ENCODE peak calls at places on chromosomes 5 and 9, in ten cellular contexts. C is activated naive CD4-positive, alpha-beta T cell treated with Interleukin-2 at 50 U/mL for 16 hours; L is kidney epithelial cell; V is GM19239; T is CD4-positive, CD25-positive, alpha-beta regulatory T cell; D is effector CD4-positive, alpha-beta T cell; N is B cell; G is hippocampal formation; U is globus pallidus; S is stimulated activated effector memory CD8-positive, alpha-beta T cell treated with anti-CD3 and anti-CD28 coated beads, Interleukin-12 subunit alpha, Interleukin-12 subunit beta, amount 100 ng/mL, for 72 hours. J is an unnamed sample.

GRCh38 chr5:126490167-126490937 is 67.1 kb downstream of the GRAMD2B start:
- DNase-seq in C (no peak), L (no peak), U (peak), D (no peak), V (no peak), G (peak), T (no peak), S (no peak), N (no peak), J (no peak)

GRCh38 chr9:37643214-37643613 is 7.5 kb upstream of the FRMPD1 start:
- DNase-seq in V (no peak), S (no peak), G (no peak), L (no peak), T (no peak), U (no peak), C (no peak), N (no peak), D (no peak), J (no peak)

GRCh38 chr5:139650689-139651501 is 2.7 kb downstream of the CXXC5 start:
- DNase-seq in C (no peak), L (no peak), U (peak), N (no peak), V (no peak), T (no peak), S (no peak), G (peak), D (no peak), J (peak)

GRCh38 chr9:133682961-133683493 is 46.9 kb downstream of the DBH start:
- DNase-seq in D (no peak), U (no peak), S (peak), T (no peak), C (no peak), L (no peak), G (no peak), V (no peak), N (no peak), J (peak)

GRCh38 chr5:169826618-169827017 is 153.7 kb downstream of the INSYN2B start:
- DNase-seq in N (no peak), C (no peak), T (no peak), V (no peak), U (no peak), G (no peak), S (no peak), L (no peak), D (no peak), J (no peak)

GRCh38 chr5:54860321-54860720 is 125.1 kb downstream of the ESM1 start:
- DNase-seq in V (no peak), G (no peak), L (no peak), T (no peak), S (no peak), D (no peak), N (no peak), C (no peak), U (no peak), J (no peak)

GRCh38 chr9:3239240-3239639 is 286.6 kb downstream of the RFX3 start:
- DNase-seq in V (no peak), L (no peak), T (no peak), C (no peak), U (no peak), N (no peak), S (no peak), D (no peak), G (no peak), J (no peak)

GRCh38 chr9:128243486-128244415 is 32.1 kb downstream of the GOLGA2 start:
- DNase-seq in C (no peak), N (no peak), D (no peak), V (no peak), S (no peak), T (no peak), U (no peak), G (no peak), L (no peak), J (peak)

GRCh38 chr5:176611435-176611834 is 1.5 kb upstream of the GPRIN1 start:
- DNase-seq in C (peak), V (peak), U (peak), T (peak), G (peak), D (peak), L (peak), S (peak), N (peak), J (peak)

GRCh38 chr9:88270398-88270797 is 117.8 kb upstream of the SPIN1 start:
- DNase-seq in T (no peak), D (no peak), U (no peak), C (no peak), V (no peak), S (no peak), G (no peak), N (no peak), L (no peak), J (no peak)

GRCh38 chr5:52870448-52870847 is 82.7 kb downstream of the ITGA1 start:
- DNase-seq in D (no peak), V (no peak), N (no peak), L (peak), G (no peak), S (no peak), C (no peak), T (no peak), U (no peak), J (no peak)

GRCh38 chr5:179344301-179345178 is 721 bp downstream of the ADAMTS2 start:
- DNase-seq in L (no peak), N (no peak), T (no peak), C (no peak), S (no peak), G (no peak), U (no peak), V (no peak), D (no peak), J (no peak)

GRCh38 chr5:178435321-178436238 is 154.6 kb downstream of the COL23A1 start:
- DNase-seq in C (no peak), D (no peak), G (no peak), U (no peak), T (no peak), S (no peak), N (no peak), L (no peak), V (no peak), J (no peak)

GRCh38 chr9:121773954-121774714 is 122.7 kb downstream of the DAB2IP start:
- DNase-seq in U (no peak), G (no peak), N (no peak), V (no peak), T (no peak), S (no peak), C (no peak), L (no peak), D (no peak), J (peak)

GRCh38 chr5:172632346-172633092 is 8.5 kb upstream of the NEURL1B start:
- DNase-seq in S (no peak), U (no peak), D (no peak), N (no peak), G (no peak), T (no peak), L (no peak), V (no peak), C (no peak), J (peak)

GRCh38 chr9:120412425-120412951 is 167.5 kb downstream of the CDK5RAP2 start:
- DNase-seq in T (no peak), G (no peak), V (no peak), S (no peak), U (no peak), C (no peak), L (no peak), D (no peak), N (no peak), J (no peak)